ENCODE peak calls at places on chromosomes 5 and 9, in eight cellular contexts. R is suprapubic skin, V is sigmoid colon, T is HepG2, O is transverse colon, K is A549, P is SK-N-SH, G is ovary. X is an unnamed sample.

GRCh38 chr5:132238169-132238744 is 10.6 kb upstream of the P4HA2 start:
- DNase-seq in R (peak), V (peak), T (peak), O (peak), K (peak), P (peak), G (peak), X (no peak)

GRCh38 chr5:116273458-116274242 is 188.8 kb downstream of the COMMD10 start:
- DNase-seq in R (no peak), V (no peak), T (no peak), O (no peak), K (no peak), P (no peak), G (no peak), X (no peak)

GRCh38 chr5:153782589-153783238 is 256.0 kb downstream of the FAM114A2 start:
- DNase-seq in R (no peak), V (no peak), T (no peak), O (no peak), K (no peak), P (no peak), G (no peak), X (no peak)

GRCh38 chr9:65420771-65421170 is 135.8 kb upstream of the FOXD4L5 start:
- DNase-seq in R (no peak), V (no peak), T (no peak), O (no peak), K (no peak), P (no peak), G (no peak), X (no peak)

GRCh38 chr9:89865357-89865756 is 260.5 kb downstream of the GADD45G start:
- DNase-seq in R (no peak), V (peak), T (no peak), O (no peak), K (no peak), P (no peak), G (no peak), X (no peak)

GRCh38 chr5:171139227-171139626 is 169.8 kb upstream of the TLX3 start:
- DNase-seq in R (no peak), V (no peak), T (no peak), O (no peak), K (no peak), P (no peak), G (no peak), X (no peak)

GRCh38 chr9:4380406-4380805 is 80.5 kb upstream of the GLIS3 start:
- DNase-seq in R (no peak), V (no peak), T (no peak), O (no peak), K (no peak), P (no peak), G (no peak), X (peak)

GRCh38 chr5:20601678-20602100 is 613.7 kb upstream of the CDH18 start:
- DNase-seq in R (no peak), V (no peak), T (no peak), O (no peak), K (peak), P (no peak), G (no peak), X (no peak)

GRCh38 chr5:120258123-120258522 is 206.0 kb upstream of the PRR16 start:
- DNase-seq in R (no peak), V (no peak), T (no peak), O (no peak), K (no peak), P (no peak), G (no peak), X (no peak)

GRCh38 chr9:111107141-111107540 is 68.9 kb upstream of the LPAR1 start:
- DNase-seq in R (no peak), V (no peak), T (no peak), O (no peak), K (no peak), P (no peak), G (no peak), X (no peak)

GRCh38 chr5:40191041-40191550 is 488.6 kb upstream of the PTGER4 start:
- DNase-seq in R (no peak), V (no peak), T (no peak), O (no peak), K (no peak), P (no peak), G (no peak), X (no peak)

GRCh38 chr9:124879226-124879625 is 17.3 kb downstream of the ARPC5L start:
- DNase-seq in R (no peak), V (no peak), T (no peak), O (no peak), K (no peak), P (no peak), G (no peak), X (no peak)

GRCh38 chr9:6955251-6955921 is 197.6 kb downstream of the KDM4C start:
- DNase-seq in R (no peak), V (no peak), T (peak), O (no peak), K (no peak), P (no peak), G (no peak), X (no peak)

GRCh38 chr5:119323630-119324000 is 32.2 kb upstream of the TNFAIP8 start:
- DNase-seq in R (no peak), V (no peak), T (no peak), O (no peak), K (peak), P (no peak), G (no peak), X (no peak)

GRCh38 chr5:144122641-144123040 is 47.8 kb downstream of the YIPF5 start:
- DNase-seq in R (no peak), V (no peak), T (no peak), O (no peak), K (no peak), P (no peak), G (no peak), X (no peak)

GRCh38 chr9:120344230-120344629 is 235.7 kb downstream of the CDK5RAP2 start:
- DNase-seq in R (no peak), V (no peak), T (peak), O (no peak), K (peak), P (no peak), G (no peak), X (no peak)
- H3K27ac ChIP-seq in R (no peak), V (no peak), T (no peak), O (no peak), K (peak), P (no peak), G (no peak), X (no peak)

GRCh38 chr9:15622596-15622995 is 69.8 kb downstream of the CCDC171 start:
- DNase-seq in R (no peak), V (no peak), T (no peak), O (no peak), K (peak), P (no peak), G (no peak), X (no peak)
- TF ChIP-seq EP300 in R (no peak), V (no peak), T (no peak), O (no peak), K (no peak), P (no peak), G (no peak), X (no peak)

GRCh38 chr5:180365829-180366228 is 12.7 kb upstream of the GFPT2 start:
- DNase-seq in R (no peak), V (no peak), T (no peak), O (no peak), K (no peak), P (no peak), G (no peak), X (no peak)
- H3K27ac ChIP-seq in R (no peak), V (no peak), T (no peak), O (no peak), K (no peak), P (no peak), G (no peak), X (no peak)

DNA sequence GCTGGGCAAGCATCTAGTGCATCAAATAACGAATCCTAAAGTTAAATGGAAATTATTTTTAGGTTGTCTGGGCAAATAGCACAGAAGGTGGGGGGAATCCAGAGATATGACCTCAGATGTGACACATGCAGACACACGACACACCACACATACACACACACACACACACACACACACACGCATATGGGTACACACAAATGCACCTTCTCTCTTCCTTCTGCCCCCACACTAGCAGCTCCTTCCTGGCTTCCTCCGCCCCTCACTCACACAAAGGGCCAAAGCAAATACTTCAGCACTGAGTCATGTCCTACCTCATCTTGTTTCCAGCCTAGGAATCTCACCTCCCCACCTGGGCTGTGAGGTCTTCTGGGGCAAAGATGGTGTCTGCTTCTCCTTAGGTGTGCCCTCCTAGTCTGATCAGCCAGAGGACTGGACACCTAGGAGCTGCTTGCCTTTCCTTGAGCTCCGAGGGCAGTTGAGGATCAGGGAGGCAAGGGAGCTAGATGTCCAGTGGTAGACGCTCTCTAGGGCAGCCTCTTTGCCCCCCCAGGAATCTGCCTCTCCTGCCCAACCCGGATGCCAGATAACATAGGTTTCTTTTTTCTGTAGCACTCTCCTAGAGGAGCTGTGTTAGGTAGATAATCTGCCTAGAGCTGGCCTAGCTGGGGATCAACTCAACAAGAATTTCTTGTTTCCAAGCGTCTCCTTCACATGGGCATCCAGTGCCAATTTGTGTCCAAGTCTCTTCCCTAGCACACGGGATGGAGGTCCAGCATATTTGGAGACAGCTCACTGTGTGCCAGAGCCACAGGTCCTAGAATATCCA is 14.3 kb upstream of the JADE2 start:
- DNase-seq in R (no peak), V (no peak), T (peak), O (no peak), K (peak), P (no peak), G (no peak), X (no peak)
- TF ChIP-seq EP300 in R (no peak), V (no peak), T (no peak), O (no peak), K (peak), P (no peak), G (no peak), X (no peak)

DNA sequence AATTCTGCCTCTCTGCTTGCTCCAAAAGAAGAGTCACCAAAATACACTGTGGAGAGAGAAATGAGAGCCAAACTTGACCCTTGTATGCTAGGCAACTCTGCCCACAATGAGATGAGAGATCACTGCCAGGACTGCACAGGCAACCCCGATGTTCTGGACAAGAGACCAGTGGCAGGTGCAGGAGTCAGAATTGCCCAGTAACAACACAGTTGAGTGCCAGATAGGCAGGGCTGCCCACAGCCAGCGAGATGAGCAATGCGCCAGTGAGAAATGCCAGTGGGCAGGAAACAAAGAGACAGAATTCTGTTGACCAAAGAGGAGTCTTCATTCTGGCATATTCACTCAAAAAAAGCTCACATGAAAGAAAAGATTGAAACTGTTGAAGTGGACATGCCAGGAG is 570.7 kb downstream of the CAAP1 start:
- DNase-seq in R (no peak), V (no peak), T (no peak), O (no peak), K (no peak), P (no peak), G (no peak), X (no peak)
- H3K27ac ChIP-seq in R (no peak), V (no peak), T (no peak), O (no peak), K (no peak), P (no peak), G (no peak), X (no peak)

DNA sequence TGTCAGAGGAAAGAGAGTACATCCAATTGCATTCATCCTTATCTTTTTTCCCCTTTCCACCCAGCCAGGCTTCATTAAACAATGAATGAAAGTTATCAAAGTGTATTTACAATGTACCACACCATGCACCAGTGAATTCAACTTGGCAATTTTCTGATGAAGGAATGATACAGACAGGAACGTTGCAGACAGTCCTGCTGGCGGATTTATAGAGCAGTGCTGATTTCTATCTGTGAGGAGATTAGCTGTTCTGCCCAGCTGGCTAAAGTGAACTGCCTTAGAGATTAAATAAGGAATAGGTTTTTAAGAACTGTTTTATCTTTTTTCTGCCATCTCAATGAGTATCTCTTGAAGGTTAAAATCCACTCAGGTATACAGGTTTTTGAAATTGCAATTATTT is 403.9 kb downstream of the CDH18 start:
- DNase-seq in R (no peak), V (no peak), T (no peak), O (no peak), K (no peak), P (no peak), G (no peak), X (no peak)
- TF ChIP-seq EP300 in R (no peak), V (no peak), T (no peak), O (no peak), K (no peak), P (no peak), G (no peak), X (no peak)

GRCh38 chr5:177452688-177453638 is 6.3 kb downstream of the PRR7 start:
- DNase-seq in R (no peak), V (no peak), T (no peak), O (no peak), K (no peak), P (peak), G (no peak), X (no peak)

GRCh38 chr5:177454397-177455035 is 7.9 kb downstream of the PRR7 start:
- DNase-seq in R (peak), V (peak), T (peak), O (peak), K (peak), P (peak), G (peak), X (peak)

GRCh38 chr5:177455661-177456590 is 9.3 kb downstream of the PRR7 start:
- DNase-seq in R (peak), V (peak), T (peak), O (peak), K (peak), P (peak), G (peak), X (peak)

GRCh38 chr5:177455036-177455660 is 8.5 kb downstream of the PRR7 start:
- DNase-seq in R (peak), V (peak), T (peak), O (peak), K (peak), P (peak), G (peak), X (no peak)

GRCh38 chr5:177453852-177454396 is 7.3 kb downstream of the PRR7 start:
- DNase-seq in R (no peak), V (peak), T (no peak), O (peak), K (no peak), P (no peak), G (no peak), X (no peak)
- H3K27ac ChIP-seq in R (peak), V (peak), T (peak), O (peak), K (peak), P (peak), G (no peak), X (peak)